ENCODE peak calls at places on chromosomes 7 and 10, in five cellular contexts. G is OCI-LY7, M is keratinocyte, U is hepatocyte, V is A549. O is an unnamed sample.

GRCh38 chr10:84185526-84186175 is 8.7 kb upstream of the CDHR1 start:
- DNase-seq in G (no peak), M (no peak), U (no peak), V (no peak), O (no peak)

GRCh38 chr10:91409869-91410637 is at the start of gene HECTD2:
- DNase-seq in G (peak; percentile 81), M (no peak), U (peak; percentile 94), V (peak; percentile 82), O (peak; percentile 72)

GRCh38 chr7:104137971-104138370 is 69.8 kb downstream of the ORC5 start:
- DNase-seq in G (no peak), M (no peak), U (no peak), V (no peak), O (no peak)

GRCh38 chr10:60569681-60570080 is 180.0 kb upstream of the ANK3 start:
- DNase-seq in G (no peak), M (no peak), U (no peak), V (no peak), O (no peak)

GRCh38 chr10:1434912-1435692 is 302.2 kb downstream of the ADARB2 start:
- DNase-seq in G (no peak), M (no peak), U (no peak), V (no peak), O (no peak)

GRCh38 chr7:45897042-45897690 is 8.9 kb downstream of the IGFBP1 start:
- DNase-seq in G (no peak), M (no peak), U (no peak), V (no peak), O (peak; percentile 40)

GRCh38 chr10:3761916-3762708 is 22.9 kb downstream of the KLF6 start:
- DNase-seq in G (no peak), M (no peak), U (peak; percentile 68), V (peak; percentile 21), O (peak; percentile 78)

GRCh38 chr7:132580277-132580676 is 4.0 kb upstream of the PLXNA4 start:
- DNase-seq in G (no peak), M (no peak), U (peak; percentile 22), V (peak; percentile 32), O (no peak)

GRCh38 chr10:133616371-133617130 is 10.0 kb downstream of the FRG2B start:
- DNase-seq in G (no peak), M (no peak), U (no peak), V (no peak), O (no peak)

GRCh38 chr10:71221586-71222202 is 9.3 kb downstream of the UNC5B start:
- DNase-seq in G (no peak), M (no peak), U (no peak), V (no peak), O (no peak)

GRCh38 chr10:122021828-122022227 is 32.9 kb downstream of the TACC2 start:
- DNase-seq in G (no peak), M (no peak), U (no peak), V (no peak), O (no peak)

GRCh38 chr7:34137176-34137575 is 231.8 kb downstream of the BMPER start:
- DNase-seq in G (no peak), M (no peak), U (no peak), V (no peak), O (no peak)

GRCh38 chr7:74483402-74484336 is 30.0 kb downstream of the GTF2IRD1 start:
- DNase-seq in G (no peak), M (no peak), U (peak; percentile 27), V (peak; percentile 48), O (peak; percentile 86)

GRCh38 chr7:122225874-122226273 is 78.7 kb downstream of the FEZF1 start:
- DNase-seq in G (no peak), M (no peak), U (no peak), V (no peak), O (no peak)

GRCh38 chr10:90644165-90644564 is 213.7 kb downstream of the HTR7 start:
- DNase-seq in G (no peak), M (no peak), U (no peak), V (no peak), O (no peak)

GRCh38 chr7:107029061-107029763 is 15.3 kb upstream of the PRKAR2B start:
- DNase-seq in G (no peak), M (no peak), U (no peak), V (no peak), O (no peak)

GRCh38 chr7:24659505-24659904 is 86.3 kb downstream of the PALS2 start:
- DNase-seq in G (no peak), M (no peak), U (no peak), V (no peak), O (no peak)

GRCh38 chr7:159064121-159064815 is 80.4 kb downstream of the VIPR2 start:
- DNase-seq in G (no peak), M (no peak), U (no peak), V (no peak), O (no peak)

GRCh38 chr10:71603190-71603589 is 116.4 kb downstream of the C10orf105 start:
- DNase-seq in G (no peak), M (no peak), U (no peak), V (no peak), O (peak; percentile 24)

GRCh38 chr7:141739250-141739649 is 1.1 kb downstream of the SSBP1 start:
- DNase-seq in G (no peak), M (no peak), U (no peak), V (no peak), O (no peak)

GRCh38 chr10:88254091-88254490 is 329.0 kb downstream of the RNLS start:
- DNase-seq in G (no peak), M (peak; percentile 23), U (peak; percentile 33), V (peak; percentile 61), O (peak; percentile 88)
- H3K4me2 ChIP-seq in G (no peak overlapping the region), M (peak overlapping the region; percentile 24), U (no peak overlapping the region), V (peak overlapping the region; percentile 70), O (peak overlapping the region; percentile 73)

GRCh38 chr7:69656077-69656476 is 57.8 kb downstream of the AUTS2 start:
- DNase-seq in G (no peak), M (no peak), U (no peak), V (no peak), O (no peak)

GRCh38 chr7:69656890-69657289 is 58.6 kb downstream of the AUTS2 start:
- DNase-seq in G (no peak), M (no peak), U (no peak), V (no peak), O (no peak)

GRCh38 chr7:69654849-69655707 is 56.8 kb downstream of the AUTS2 start:
- DNase-seq in G (peak; percentile 41), M (no peak), U (no peak), V (no peak), O (no peak)

GRCh38 chr7:69659964-69660363 is 61.7 kb downstream of the AUTS2 start:
- DNase-seq in G (no peak), M (no peak), U (no peak), V (no peak), O (no peak)

DNA sequence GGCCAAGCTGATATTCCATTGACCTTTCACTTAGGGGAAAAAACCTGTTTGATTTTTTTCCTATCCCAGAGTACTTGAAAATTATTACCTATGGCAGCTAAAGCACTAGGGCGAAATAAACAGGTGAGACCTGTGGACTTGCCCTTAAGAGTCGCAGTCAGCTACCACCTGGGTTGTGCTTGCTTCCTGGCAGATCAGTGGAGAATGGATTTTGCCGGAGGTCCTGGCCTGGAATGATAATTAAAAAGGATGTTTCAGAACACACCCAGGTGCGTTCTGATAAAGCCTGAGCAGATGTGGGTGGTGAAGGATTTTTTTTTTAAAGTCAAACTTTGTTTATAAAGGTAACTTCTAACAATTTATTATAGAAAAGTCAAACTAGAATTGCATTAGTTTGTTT is 59.1 kb downstream of the AUTS2 start:
- DNase-seq in G (no peak), M (no peak), U (no peak), V (no peak), O (no peak)
- H3K4me2 ChIP-seq in G (peak overlapping the region; percentile 13), M (no peak overlapping the region), U (peak overlapping the region; percentile 15), V (no peak overlapping the region), O (no peak overlapping the region)

GRCh38 chr10:101231092-101231491 is 1.8 kb upstream of the LBX1 start:
- DNase-seq in G (no peak), M (no peak), U (no peak), V (no peak), O (no peak)

GRCh38 chr10:101227765-101228681 is 1.2 kb downstream of the LBX1 start:
- DNase-seq in G (no peak), M (no peak), U (no peak), V (peak; percentile 67), O (no peak)

GRCh38 chr10:101230185-101230917 is 1.1 kb upstream of the LBX1 start:
- DNase-seq in G (no peak), M (no peak), U (no peak), V (no peak), O (no peak)

GRCh38 chr10:101228682-101229274 is 485 bp downstream of the LBX1 start:
- DNase-seq in G (no peak), M (no peak), U (no peak), V (no peak), O (no peak)

DNA sequence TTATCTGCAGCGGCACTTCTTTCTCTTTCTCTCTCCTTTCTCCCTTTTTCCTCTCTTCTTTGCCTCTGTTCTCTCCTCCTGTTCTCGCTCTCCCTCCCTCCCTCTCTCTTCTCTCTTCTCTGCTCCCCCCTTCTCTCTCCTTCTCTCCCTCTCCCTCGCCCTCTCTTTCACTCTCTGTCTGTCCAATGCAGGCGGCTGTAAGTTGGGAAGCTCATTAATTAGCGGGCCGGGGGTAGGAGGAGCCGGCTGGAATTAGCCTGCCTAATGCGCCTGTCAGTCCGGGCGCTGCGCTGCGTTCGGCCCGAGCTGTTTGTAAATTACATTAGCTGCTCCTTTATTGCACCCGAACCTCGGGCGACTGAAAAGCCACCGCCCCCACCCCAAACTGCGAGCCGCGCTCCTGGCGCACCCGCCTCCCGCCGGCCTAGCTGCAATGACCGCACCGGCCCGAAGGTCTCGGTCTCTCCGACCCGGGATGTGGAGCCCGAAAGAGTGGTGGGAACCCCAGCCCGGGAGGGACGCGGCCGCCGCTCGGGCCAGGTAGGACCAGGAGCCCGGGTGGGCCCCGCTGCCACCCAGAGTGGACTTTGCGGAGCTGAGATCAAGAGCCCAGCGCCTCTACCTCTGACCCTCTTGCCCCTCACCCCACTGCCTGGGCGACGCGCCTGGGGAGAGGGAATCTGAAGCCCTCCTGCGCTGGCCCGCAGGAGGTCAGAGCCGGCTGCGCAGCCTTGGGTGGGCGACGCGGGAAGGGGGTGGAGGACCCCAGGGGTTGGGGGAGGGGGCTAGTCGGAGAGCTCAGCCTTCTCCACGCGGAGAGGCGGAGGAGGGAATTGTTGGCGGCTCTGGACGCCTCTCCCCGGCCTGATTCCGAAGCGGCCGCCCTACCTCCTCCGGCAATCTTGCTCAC is at the start of gene LBX1:
- DNase-seq in G (no peak), M (no peak), U (no peak), V (no peak), O (no peak)
- H3K4me2 ChIP-seq in G (no peak within 1 kb of the TSS), M (peak within 1 kb of the TSS; percentile 45), U (peak within 1 kb of the TSS; percentile 71), V (peak within 1 kb of the TSS; percentile 99), O (no peak within 1 kb of the TSS)

GRCh38 chr7:40694041-40694809 is 559.4 kb downstream of the SUGCT start:
- DNase-seq in G (no peak), M (no peak), U (no peak), V (no peak), O (no peak)
- H3K4me2 ChIP-seq in G (no peak overlapping the region), M (no peak overlapping the region), U (no peak overlapping the region), V (no peak overlapping the region), O (no peak overlapping the region)